ENCODE peak calls at places on chromosomes 1 and 21, in five cellular contexts. G, V, X, Z and M are unnamed samples.

GRCh38 chr1:51661081-51661518 is 44.2 kb downstream of the OSBPL9 start:
- DNase-seq in X (no peak), V (peak; percentile 41), Z (no peak), G (no peak), M (no peak)

GRCh38 chr1:97379387-97380075 is 541.3 kb downstream of the DPYD start:
- DNase-seq in G (no peak), X (no peak), V (no peak), Z (no peak), M (no peak)

GRCh38 chr1:202248861-202249260 is 55.3 kb downstream of the LGR6 start:
- DNase-seq in V (no peak), X (no peak), G (no peak), Z (no peak), M (no peak)

GRCh38 chr1:23980725-23981063 is 567 bp upstream of the SRSF10 start:
- DNase-seq in Z (no peak), V (peak; percentile 43), X (peak; percentile 53), G (peak; percentile 47), M (no peak)

GRCh38 chr21:35138665-35139381 is 89.7 kb upstream of the RUNX1 start:
- DNase-seq in G (peak; percentile 8), X (no peak), V (peak; percentile 17), Z (no peak), M (no peak)

GRCh38 chr1:55331355-55331754 is 116.2 kb upstream of the USP24 start:
- DNase-seq in Z (no peak), X (no peak), V (no peak), G (no peak), M (no peak)

GRCh38 chr1:228152918-228153258 is 3.2 kb downstream of the GJC2 start:
- DNase-seq in V (no peak), X (no peak), Z (no peak), G (no peak), M (no peak)

GRCh38 chr1:209703834-209704504 is 677 bp upstream of the HSD11B1 start:
- DNase-seq in G (no peak), V (no peak), X (no peak), Z (no peak), M (no peak)

GRCh38 chr1:211932581-211933010 is 102.0 kb upstream of the LPGAT1 start:
- DNase-seq in Z (no peak), G (no peak), V (no peak), X (no peak), M (no peak)

GRCh38 chr1:15501208-15502032 is 22.6 kb downstream of the CASP9 start:
- DNase-seq in G (peak; percentile 92), V (peak; percentile 78), X (peak; percentile 90), Z (peak; percentile 79), M (no peak)

GRCh38 chr1:241423541-241424479 is 66.8 kb upstream of the RGS7 start:
- DNase-seq in V (peak; percentile 64), X (peak; percentile 80), G (peak; percentile 78), Z (peak; percentile 63), M (no peak)

GRCh38 chr1:14648931-14649860 is 50.7 kb downstream of the KAZN start:
- DNase-seq in X (no peak), V (no peak), G (no peak), Z (no peak), M (no peak)

GRCh38 chr1:37479255-37480124 is 5.1 kb downstream of the ZC3H12A start:
- DNase-seq in X (no peak), G (no peak), Z (peak; percentile 96), V (peak; percentile 96), M (peak; percentile 85)

GRCh38 chr1:59230622-59231021 is 66.3 kb upstream of the FGGY start:
- DNase-seq in Z (no peak), G (no peak), X (no peak), V (no peak), M (no peak)

GRCh38 chr1:217660353-217661062 is 29.4 kb downstream of the SPATA17 start:
- DNase-seq in G (peak; percentile 49), Z (no peak), X (no peak), V (peak; percentile 26), M (no peak)

GRCh38 chr1:207069858-207070506 is 16.9 kb downstream of the PFKFB2 start:
- DNase-seq in V (no peak), G (no peak), Z (no peak), X (no peak), M (no peak)

GRCh38 chr21:43646550-43647260 is 12.6 kb downstream of the HSF2BP start:
- DNase-seq in V (peak; percentile 94), X (peak; percentile 93), Z (peak; percentile 94), G (peak; percentile 95), M (peak; percentile 47)

GRCh38 chr1:18166929-18167328 is 59.3 kb downstream of the IGSF21 start:
- DNase-seq in V (no peak), G (no peak), X (no peak), Z (no peak), M (no peak)

GRCh38 chr1:26861286-26861701 is 1.7 kb upstream of the SFN start:
- DNase-seq in G (peak; percentile 63), X (no peak), V (no peak), Z (no peak), M (no peak)

GRCh38 chr21:33031152-33031551 is 5.4 kb downstream of the OLIG2 start:
- DNase-seq in Z (no peak), V (no peak), X (peak; percentile 46), G (no peak), M (no peak)
- H3K27me3 ChIP-seq in Z (peaks cover 95% of the 10 kb centered on the region), V (peaks cover 96% of the 10 kb centered on the region), X (peaks cover 94% of the 10 kb centered on the region), G (peaks cover 100% of the 10 kb centered on the region), M (peaks cover 35% of the 10 kb centered on the region)

GRCh38 chr1:245901565-245901964 is 605.5 kb downstream of the SMYD3 start:
- DNase-seq in G (no peak), Z (no peak), X (no peak), V (no peak), M (no peak)
- H3K4me1 ChIP-seq in G (no peaks in the 10 kb centered on the region), Z (no peaks in the 10 kb centered on the region), X (no peaks in the 10 kb centered on the region), V (no peaks in the 10 kb centered on the region), M (no peaks in the 10 kb centered on the region)

DNA sequence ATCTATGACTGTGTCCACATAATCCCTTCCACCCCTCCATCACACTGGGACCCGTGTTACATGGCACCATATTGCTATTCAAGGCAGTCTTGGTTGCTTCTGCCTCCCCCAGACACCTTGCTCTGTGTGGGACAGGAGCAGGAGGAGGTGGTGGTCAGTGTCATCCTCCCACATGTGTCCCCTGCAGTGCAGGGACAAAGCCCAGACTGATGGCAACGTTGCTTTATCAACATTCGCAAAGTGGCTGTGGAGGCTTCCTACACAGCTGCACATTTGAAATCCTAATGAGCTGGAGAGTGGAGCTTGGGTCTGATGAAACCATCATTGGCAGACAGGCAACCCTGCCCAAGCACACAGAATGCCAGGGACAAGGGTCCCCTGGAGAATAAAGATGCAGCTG is 26.2 kb downstream of the TRIM67 start:
- DNase-seq in X (no peak), Z (no peak), V (no peak), G (no peak), M (no peak)
- H3K27me3 ChIP-seq in X (no peaks in the 10 kb centered on the region), Z (peaks cover 5% of the 10 kb centered on the region), V (peaks cover 24% of the 10 kb centered on the region), G (peaks cover 11% of the 10 kb centered on the region), M (peaks cover 98% of the 10 kb centered on the region)

GRCh38 chr1:223837687-223838086 is 8.1 kb downstream of the TP53BP2 start:
- DNase-seq in G (no peak), V (no peak), X (no peak), Z (no peak), M (no peak)
- H3K4me1 ChIP-seq in G (peaks cover 51% of the 10 kb centered on the region), V (peaks cover 49% of the 10 kb centered on the region), X (peaks cover 5% of the 10 kb centered on the region), Z (peaks cover 33% of the 10 kb centered on the region), M (peaks cover 23% of the 10 kb centered on the region)